ENCODE peak calls at places on chromosomes 1 and 21, in seven cellular contexts. B, Q, R, S, I, T and K are unnamed samples.

GRCh38 chr1:213728593-213729536 is 258.9 kb upstream of the PROX1 start:
- DNase-seq in I (no peak), B (no peak), S (no peak), Q (no peak), R (no peak), T (no peak), K (no peak)

GRCh38 chr1:54227091-54227602 is 27.2 kb downstream of the MRPL37 start:
- DNase-seq in Q (no peak), R (no peak), S (peak; percentile 43), B (no peak), I (peak; percentile 51), T (no peak), K (peak; percentile 95)

GRCh38 chr21:46118871-46119564 is 21.1 kb downstream of the COL6A2 start:
- DNase-seq in B (peak; percentile 18), R (peak; percentile 23), T (peak; percentile 82), I (no peak), Q (peak; percentile 75), S (peak; percentile 20), K (no peak)

GRCh38 chr21:45981641-45982255 is at the start of gene COL6A1:
- DNase-seq in B (peak; percentile 43), I (peak; percentile 66), R (peak; percentile 22), T (peak; percentile 93), Q (peak; percentile 91), S (peak; percentile 75), K (peak; percentile 85)

GRCh38 chr1:200260587-200261335 is 149.1 kb downstream of the ZNF281 start:
- DNase-seq in T (no peak), I (no peak), B (no peak), Q (no peak), R (no peak), S (no peak), K (no peak)

GRCh38 chr1:93354749-93355148 is 9.0 kb downstream of the DR1 start:
- DNase-seq in S (no peak), I (no peak), Q (no peak), T (no peak), R (no peak), B (no peak), K (no peak)

GRCh38 chr1:85494074-85494956 is 29.4 kb upstream of the DDAH1 start:
- DNase-seq in R (no peak), Q (no peak), S (no peak), B (no peak), I (no peak), T (no peak), K (no peak)

GRCh38 chr1:200028586-200029034 is 1.1 kb downstream of the NR5A2 start:
- DNase-seq in R (no peak), Q (no peak), T (no peak), B (no peak), S (no peak), I (no peak), K (no peak)

GRCh38 chr1:15272009-15272781 is 25.2 kb downstream of the FHAD1 start:
- DNase-seq in B (peak; percentile 54), Q (no peak), T (peak; percentile 81), R (peak; percentile 34), I (peak; percentile 73), S (peak; percentile 40), K (peak; percentile 55)

GRCh38 chr1:203663294-203663693 is 36.7 kb downstream of the ATP2B4 start:
- DNase-seq in T (no peak), R (no peak), I (peak; percentile 98), B (no peak), S (no peak), Q (no peak), K (peak; percentile 74)

GRCh38 chr1:226129230-226129629 is 57.3 kb downstream of the ACBD3 start:
- DNase-seq in S (no peak), R (no peak), I (no peak), Q (no peak), T (no peak), B (no peak), K (no peak)

GRCh38 chr1:84956655-84957054 is 40.3 kb downstream of the MCOLN2 start:
- DNase-seq in Q (no peak), R (no peak), B (no peak), I (no peak), S (no peak), T (no peak), K (no peak)

GRCh38 chr1:180816132-180816531 is 96.6 kb upstream of the KIAA1614 start:
- DNase-seq in Q (no peak), T (no peak), I (no peak), B (no peak), R (no peak), S (no peak), K (no peak)

GRCh38 chr1:77037990-77038389 is 170.7 kb downstream of the ST6GALNAC5 start:
- DNase-seq in Q (no peak), I (no peak), S (no peak), B (no peak), T (no peak), R (no peak), K (no peak)

GRCh38 chr1:179002552-179003345 is 22.9 kb upstream of the FAM20B start:
- DNase-seq in R (peak; percentile 35), I (peak; percentile 52), Q (peak; percentile 36), B (peak; percentile 28), S (peak; percentile 81), T (peak; percentile 94), K (peak; percentile 29)

GRCh38 chr1:101738475-101738874 is 258.3 kb downstream of the OLFM3 start:
- DNase-seq in R (no peak), B (no peak), Q (no peak), T (no peak), I (peak; percentile 44), S (no peak), K (no peak)

GRCh38 chr1:155669233-155670162 is 19.1 kb downstream of the YY1AP1 start:
- DNase-seq in R (no peak), S (no peak), I (no peak), T (no peak), B (no peak), Q (no peak), K (no peak)

GRCh38 chr1:221756830-221757551 is 15.1 kb upstream of the DUSP10 start:
- DNase-seq in T (no peak), I (peak; percentile 62), R (no peak), S (no peak), Q (no peak), B (no peak), K (no peak)

GRCh38 chr1:10796029-10796944 is at the start of gene CASZ1:
- DNase-seq in S (peak; percentile 77), Q (peak; percentile 95), T (peak; percentile 92), I (peak; percentile 86), R (no peak), B (no peak), K (peak; percentile 89)
- TF ChIP-seq POLR2A in S (peak; percentile 77), Q (peak; percentile 64), T (no peak), I (no peak), R (no peak), B (no peak), K (no peak)

GRCh38 chr1:173856014-173856413 is 11.8 kb downstream of the GAS5 start:
- DNase-seq in T (no peak), Q (no peak), B (no peak), S (no peak), R (no peak), I (no peak), K (no peak)

GRCh38 chr1:173852105-173852504 is 15.7 kb downstream of the GAS5 start:
- DNase-seq in I (peak; percentile 76), T (no peak), R (no peak), S (no peak), B (no peak), Q (no peak), K (no peak)

GRCh38 chr1:173857363-173857917 is 10.3 kb downstream of the GAS5 start:
- DNase-seq in R (no peak), S (no peak), B (no peak), I (no peak), Q (no peak), T (no peak), K (no peak)

GRCh38 chr1:173856903-173857302 is 10.9 kb downstream of the GAS5 start:
- DNase-seq in S (no peak), R (no peak), I (peak; percentile 44), T (no peak), B (no peak), Q (no peak), K (no peak)

GRCh38 chr1:173853074-173853473 is 14.7 kb downstream of the GAS5 start:
- DNase-seq in T (no peak), Q (no peak), S (no peak), I (peak; percentile 88), R (no peak), B (no peak), K (no peak)
- TF ChIP-seq POLR2A in T (no peak), Q (no peak), S (no peak), I (no peak), R (no peak), B (no peak), K (no peak)

GRCh38 chr1:223844521-223844961 is 1.2 kb downstream of the TP53BP2 start:
- DNase-seq in I (no peak), R (no peak), Q (no peak), S (no peak), B (no peak), T (no peak), K (no peak)

GRCh38 chr1:223847781-223848345 is 2.1 kb upstream of the TP53BP2 start:
- DNase-seq in I (no peak), R (no peak), T (no peak), Q (no peak), B (no peak), S (no peak), K (no peak)

GRCh38 chr1:223844962-223845809 is 561 bp downstream of the TP53BP2 start:
- DNase-seq in T (peak; percentile 93), R (peak; percentile 27), B (no peak), S (peak; percentile 66), Q (peak; percentile 94), I (peak; percentile 62), K (no peak)

GRCh38 chr1:223846668-223847007 is 891 bp upstream of the TP53BP2 start:
- DNase-seq in I (no peak), R (no peak), T (no peak), S (peak; percentile 42), Q (no peak), B (no peak), K (no peak)

DNA sequence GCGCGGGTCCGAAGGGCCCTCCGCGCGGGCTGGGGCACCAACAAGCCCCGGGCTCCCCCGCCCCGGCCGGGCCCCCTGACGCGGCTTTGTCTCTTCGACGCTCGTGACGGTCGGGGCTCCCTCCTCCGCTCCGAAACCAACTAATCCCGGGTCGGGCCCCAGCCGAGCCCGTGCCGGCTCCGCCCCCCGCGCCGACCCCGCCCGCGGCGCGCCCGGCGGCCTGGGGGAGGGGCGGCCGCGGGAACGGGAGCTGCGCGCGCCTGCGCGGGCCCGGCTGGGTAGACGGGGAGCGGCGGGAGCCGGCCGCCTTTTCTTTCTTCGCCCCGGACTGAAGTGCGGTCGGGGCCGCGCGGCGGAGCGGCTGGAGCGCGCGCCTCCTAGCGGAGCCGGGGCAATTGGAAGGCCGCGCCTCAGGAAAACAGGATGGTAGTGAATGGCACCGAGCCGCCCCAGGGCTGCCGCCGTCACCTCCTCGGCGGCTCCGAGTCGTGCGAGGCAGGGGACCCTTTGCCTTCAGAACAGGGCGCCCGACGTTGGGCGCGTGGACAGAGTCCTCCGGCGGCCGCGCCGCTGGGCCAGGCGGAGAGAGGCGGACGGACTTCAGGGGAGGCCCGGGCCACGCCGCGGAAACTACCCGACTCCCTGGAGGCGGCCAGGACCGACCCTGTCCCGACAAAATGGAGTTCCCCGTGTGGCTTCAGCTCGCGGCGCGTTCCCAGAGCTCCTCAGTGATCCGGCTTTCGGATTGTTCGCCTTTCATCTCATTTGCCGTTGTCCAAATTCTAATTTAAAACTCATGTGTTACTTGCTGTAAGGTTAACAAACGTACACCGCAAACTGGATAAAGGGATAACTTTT is at the start of gene TP53BP2:
- DNase-seq in S (peak; percentile 91), R (peak; percentile 61), T (peak; percentile 97), B (peak; percentile 67), Q (peak; percentile 98), I (peak; percentile 87), K (peak; percentile 79)
- TF ChIP-seq POLR2A in S (peak; percentile 94), R (peak; percentile 77), T (no peak), B (no peak), Q (peak; percentile 93), I (peak; percentile 86), K (peak; percentile 72)

GRCh38 chr1:202084791-202085681 is 37.7 kb upstream of the GPR37L1 start:
- DNase-seq in T (no peak), I (no peak), B (no peak), R (no peak), S (no peak), Q (no peak), K (no peak)
- TF ChIP-seq POLR2A in T (no peak), I (no peak), B (no peak), R (no peak), S (no peak), Q (no peak), K (no peak)